ENCODE peak calls at places on chromosomes 5 and 9, in six cellular contexts. J is A549, P is endothelial cell of umbilical vein, U is HepG2, G is K562, Z is GM12878. C is an unnamed sample.

GRCh38 chr5:4306029-4306428 is 710.4 kb downstream of the IRX1 start:
- DNase-seq in J (no peak), P (no peak), U (no peak), G (no peak), Z (no peak), C (no peak)

GRCh38 chr5:124655211-124655880 is 91.1 kb downstream of the ZNF608 start:
- DNase-seq in J (no peak), P (no peak), U (no peak), G (no peak), Z (no peak), C (no peak)

GRCh38 chr9:84266087-84266561 is 74.4 kb downstream of the SLC28A3 start:
- DNase-seq in J (peak; percentile 9), P (no peak), U (peak; percentile 16), G (no peak), Z (no peak), C (no peak)

GRCh38 chr9:12818431-12819000 is 43.7 kb downstream of the LURAP1L start:
- DNase-seq in J (peak; percentile 15), P (no peak), U (no peak), G (no peak), Z (no peak), C (no peak)

GRCh38 chr9:81620009-81620405 is 69.3 kb downstream of the TLE1 start:
- DNase-seq in J (no peak), P (peak; percentile 59), U (no peak), G (no peak), Z (no peak), C (peak; percentile 52)

GRCh38 chr9:129495422-129496186 is 125.3 kb downstream of the C9orf50 start:
- DNase-seq in J (peak; percentile 95), P (peak; percentile 85), U (peak; percentile 86), G (peak; percentile 98), Z (no peak), C (peak; percentile 72)

GRCh38 chr5:134545070-134545868 is 19.8 kb downstream of the JADE2 start:
- DNase-seq in J (no peak), P (no peak), U (no peak), G (no peak), Z (no peak), C (peak; percentile 95)

GRCh38 chr9:6230037-6230778 is 14.6 kb downstream of the IL33 start:
- DNase-seq in J (no peak), P (peak; percentile 82), U (no peak), G (no peak), Z (no peak), C (peak; percentile 66)

GRCh38 chr5:150508021-150508640 is at the start of gene NDST1:
- DNase-seq in J (no peak), P (no peak), U (no peak), G (no peak), Z (no peak), C (no peak)

GRCh38 chr9:20022410-20022809 is 233.6 kb upstream of the SLC24A2 start:
- DNase-seq in J (no peak), P (peak; percentile 15), U (no peak), G (no peak), Z (no peak), C (no peak)

GRCh38 chr9:135278586-135278985 is 191.1 kb downstream of the OLFM1 start:
- DNase-seq in J (no peak), P (no peak), U (no peak), G (no peak), Z (no peak), C (no peak)

GRCh38 chr5:10564838-10565784 is 1.2 kb downstream of the ANKRD33B start:
- DNase-seq in J (no peak), P (no peak), U (no peak), G (no peak), Z (no peak), C (peak; percentile 59)

GRCh38 chr9:105226055-105226454 is 18.4 kb upstream of the SLC44A1 start:
- DNase-seq in J (no peak), P (no peak), U (no peak), G (no peak), Z (no peak), C (no peak)
- TF ChIP-seq MYC in J (no peak), P (no peak), U (no peak), G (no peak), Z (no peak), C (no peak)

GRCh38 chr9:99264070-99264469 is 42.0 kb downstream of the SEC61B start:
- DNase-seq in J (no peak), P (peak; percentile 19), U (no peak), G (peak; percentile 19), Z (no peak), C (peak; percentile 38)

GRCh38 chr9:99269429-99269828 is 47.3 kb downstream of the SEC61B start:
- DNase-seq in J (no peak), P (peak; percentile 74), U (no peak), G (no peak), Z (no peak), C (no peak)

GRCh38 chr9:99261923-99262322 is 39.8 kb downstream of the SEC61B start:
- DNase-seq in J (no peak), P (no peak), U (no peak), G (no peak), Z (no peak), C (no peak)

GRCh38 chr9:99262949-99263418 is 40.9 kb downstream of the SEC61B start:
- DNase-seq in J (no peak), P (no peak), U (no peak), G (no peak), Z (peak; percentile 60), C (no peak)

GRCh38 chr9:99266136-99267023 is 44.3 kb downstream of the SEC61B start:
- DNase-seq in J (peak; percentile 9), P (peak; percentile 75), U (peak; percentile 65), G (peak; percentile 70), Z (peak; percentile 48), C (peak; percentile 73)
- TF ChIP-seq MYC in J (no peak), P (no peak), U (peak; percentile 68), G (no peak), Z (no peak), C (peak; percentile 74)

GRCh38 chr5:80136751-80137272 is 101.7 kb downstream of the THBS4 start:
- DNase-seq in J (no peak), P (no peak), U (no peak), G (no peak), Z (no peak), C (no peak)

GRCh38 chr5:80140496-80140895 is 105.3 kb downstream of the THBS4 start:
- DNase-seq in J (no peak), P (no peak), U (no peak), G (no peak), Z (no peak), C (no peak)

GRCh38 chr5:80129146-80129545 is 94.0 kb downstream of the THBS4 start:
- DNase-seq in J (no peak), P (no peak), U (no peak), G (no peak), Z (no peak), C (no peak)

GRCh38 chr5:80139573-80139972 is 104.4 kb downstream of the THBS4 start:
- DNase-seq in J (no peak), P (no peak), U (no peak), G (no peak), Z (no peak), C (no peak)

GRCh38 chr5:80134879-80135278 is 99.7 kb downstream of the THBS4 start:
- DNase-seq in J (no peak), P (peak; percentile 32), U (no peak), G (no peak), Z (no peak), C (no peak)
- TF ChIP-seq MYC in J (no peak), P (no peak), U (no peak), G (no peak), Z (no peak), C (no peak)

GRCh38 chr5:7955476-7955875 is 86.5 kb downstream of the MTRR start:
- DNase-seq in J (no peak), P (no peak), U (no peak), G (no peak), Z (no peak), C (no peak)

GRCh38 chr5:7957329-7957728 is 88.4 kb downstream of the MTRR start:
- DNase-seq in J (no peak), P (no peak), U (no peak), G (no peak), Z (no peak), C (no peak)

GRCh38 chr5:7961540-7961939 is 92.6 kb downstream of the MTRR start:
- DNase-seq in J (no peak), P (no peak), U (no peak), G (no peak), Z (no peak), C (no peak)

DNA sequence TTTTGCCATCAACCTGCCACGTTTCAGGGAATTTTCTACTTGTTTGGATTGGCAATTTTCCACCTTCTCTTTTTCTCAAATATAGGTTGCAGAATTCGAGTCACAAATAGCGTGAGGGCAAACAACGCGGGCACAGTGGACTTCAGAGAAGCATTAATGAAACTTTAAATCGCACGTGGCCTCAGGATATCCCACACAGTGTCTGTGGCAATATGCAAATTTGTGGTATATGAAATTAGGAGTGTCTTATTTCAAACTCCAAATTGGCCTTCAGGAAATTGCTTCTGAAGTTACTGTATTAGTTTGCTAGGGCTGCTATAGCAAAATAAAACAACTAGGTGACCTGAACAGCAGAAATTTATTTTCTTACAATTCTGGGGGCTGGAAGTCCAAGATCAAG is 91.2 kb downstream of the MTRR start:
- DNase-seq in J (no peak), P (no peak), U (no peak), G (no peak), Z (no peak), C (no peak)
- TF ChIP-seq MYC in J (no peak), P (no peak), U (no peak), G (no peak), Z (no peak), C (no peak)

GRCh38 chr9:69931340-69931739 is 110.7 kb downstream of the CFAP95 start:
- DNase-seq in J (no peak), P (peak; percentile 48), U (peak; percentile 9), G (no peak), Z (no peak), C (peak; percentile 0)
- TF ChIP-seq MYC in J (no peak), P (no peak), U (no peak), G (no peak), Z (no peak), C (no peak)

GRCh38 chr9:131813116-131813515 is 73.2 kb upstream of the RAPGEF1 start:
- DNase-seq in J (no peak), P (no peak), U (no peak), G (no peak), Z (no peak), C (no peak)

GRCh38 chr9:131809941-131810344 is 70.1 kb upstream of the RAPGEF1 start:
- DNase-seq in J (no peak), P (no peak), U (no peak), G (no peak), Z (no peak), C (no peak)

GRCh38 chr9:131812116-131812790 is 72.4 kb upstream of the RAPGEF1 start:
- DNase-seq in J (no peak), P (no peak), U (no peak), G (no peak), Z (no peak), C (no peak)

GRCh38 chr9:131811405-131811804 is 71.5 kb upstream of the RAPGEF1 start:
- DNase-seq in J (no peak), P (no peak), U (no peak), G (no peak), Z (no peak), C (no peak)

GRCh38 chr9:131810351-131811170 is 70.7 kb upstream of the RAPGEF1 start:
- DNase-seq in J (peak; percentile 31), P (no peak), U (no peak), G (no peak), Z (no peak), C (peak; percentile 30)
- TF ChIP-seq MYC in J (no peak), P (no peak), U (no peak), G (no peak), Z (no peak), C (no peak)

C was measured in NB4.